ENCODE peak calls at places on chromosome 4, in six cellular contexts. W, T, O, H, P and Q are unnamed samples.

GRCh38 chr4:153785830-153786721 is 2.8 kb downstream of the SFRP2 start:
- DNase-seq in O (peak), W (peak), T (no peak), H (no peak), P (no peak), Q (no peak)

GRCh38 chr4:110840221-110840654 is 217.4 kb upstream of the PITX2 start:
- DNase-seq in P (no peak), T (no peak), O (no peak), W (no peak), H (no peak), Q (no peak)

GRCh38 chr4:3237711-3238560 is 11.0 kb upstream of the MSANTD1 start:
- DNase-seq in H (no peak), T (no peak), P (no peak), O (peak), W (no peak), Q (no peak)

GRCh38 chr4:86117781-86118302 is 242.0 kb downstream of the MAPK10 start:
- DNase-seq in P (no peak), O (no peak), T (no peak), W (no peak), H (no peak), Q (no peak)

GRCh38 chr4:22237155-22237751 is 278.6 kb downstream of the ADGRA3 start:
- DNase-seq in T (no peak), O (peak), H (no peak), P (peak), W (no peak), Q (peak)

GRCh38 chr4:131499139-131499873 is 1649.8 kb upstream of the PCDH10 start:
- DNase-seq in W (no peak), T (no peak), P (no peak), O (no peak), H (no peak), Q (no peak)

GRCh38 chr4:6848717-6849305 is 60.8 kb upstream of the TBC1D14 start:
- DNase-seq in P (no peak), T (no peak), H (no peak), W (no peak), O (no peak), Q (no peak)

GRCh38 chr4:1206299-1207156 is 34.1 kb upstream of the SPON2 start:
- DNase-seq in H (no peak), O (no peak), T (no peak), W (no peak), P (no peak), Q (peak)

GRCh38 chr4:128770807-128771206 is 38.7 kb upstream of the JADE1 start:
- DNase-seq in T (no peak), O (no peak), W (peak), P (no peak), H (no peak), Q (no peak)

GRCh38 chr4:2413821-2414610 is 4.4 kb downstream of the ZFYVE28 start:
- DNase-seq in H (peak), P (peak), T (peak), O (peak), W (peak), Q (peak)

GRCh38 chr4:27714073-27714472 is 853.4 kb downstream of the STIM2 start:
- DNase-seq in H (no peak), P (no peak), W (no peak), T (no peak), O (no peak), Q (no peak)

GRCh38 chr4:140739971-140740370 is 16.2 kb downstream of the TBC1D9 start:
- DNase-seq in H (no peak), P (no peak), W (no peak), O (no peak), T (no peak), Q (no peak)

GRCh38 chr4:4333265-4333706 is 43.2 kb downstream of the ZBTB49 start:
- DNase-seq in H (no peak), P (peak), T (no peak), W (no peak), O (no peak), Q (peak)

GRCh38 chr4:82044141-82044993 is 329.4 kb downstream of the HNRNPD start:
- DNase-seq in P (peak), W (no peak), H (peak), T (no peak), O (peak), Q (peak)

GRCh38 chr4:186942745-186943606 is 219.3 kb upstream of the FAT1 start:
- DNase-seq in H (no peak), W (no peak), T (no peak), P (no peak), O (no peak), Q (no peak)

GRCh38 chr4:27245216-27245615 is 384.6 kb downstream of the STIM2 start:
- DNase-seq in P (no peak), W (no peak), H (no peak), O (no peak), T (no peak), Q (no peak)

GRCh38 chr4:165199722-165200121 is 7.6 kb upstream of the KLHL2 start:
- DNase-seq in H (no peak), O (no peak), P (no peak), W (no peak), T (no peak), Q (no peak)

GRCh38 chr4:3283916-3284315 is 8.9 kb upstream of the RGS12 start:
- DNase-seq in O (no peak), H (no peak), W (no peak), T (no peak), P (peak), Q (no peak)

GRCh38 chr4:22552802-22553201 is 36.9 kb upstream of the ADGRA3 start:
- DNase-seq in P (no peak), H (no peak), O (peak), W (no peak), T (no peak), Q (no peak)

GRCh38 chr4:2867758-2868491 is 24.3 kb downstream of the ADD1 start:
- DNase-seq in O (peak), T (peak), W (peak), H (no peak), P (no peak), Q (no peak)

GRCh38 chr4:183097251-183098079 is 1.6 kb upstream of the WWC2 start:
- DNase-seq in H (peak), T (no peak), O (peak), P (no peak), W (no peak), Q (peak)

GRCh38 chr4:183099537-183100297 is 660 bp downstream of the WWC2 start:
- DNase-seq in T (peak), W (peak), H (peak), O (peak), P (peak), Q (peak)

GRCh38 chr4:183098080-183098722 is 856 bp upstream of the WWC2 start:
- DNase-seq in W (peak), H (peak), P (peak), T (peak), O (peak), Q (peak)

GRCh38 chr4:183100298-183100599 is 1.2 kb downstream of the WWC2 start:
- DNase-seq in H (no peak), O (no peak), T (no peak), W (no peak), P (no peak), Q (no peak)

DNA sequence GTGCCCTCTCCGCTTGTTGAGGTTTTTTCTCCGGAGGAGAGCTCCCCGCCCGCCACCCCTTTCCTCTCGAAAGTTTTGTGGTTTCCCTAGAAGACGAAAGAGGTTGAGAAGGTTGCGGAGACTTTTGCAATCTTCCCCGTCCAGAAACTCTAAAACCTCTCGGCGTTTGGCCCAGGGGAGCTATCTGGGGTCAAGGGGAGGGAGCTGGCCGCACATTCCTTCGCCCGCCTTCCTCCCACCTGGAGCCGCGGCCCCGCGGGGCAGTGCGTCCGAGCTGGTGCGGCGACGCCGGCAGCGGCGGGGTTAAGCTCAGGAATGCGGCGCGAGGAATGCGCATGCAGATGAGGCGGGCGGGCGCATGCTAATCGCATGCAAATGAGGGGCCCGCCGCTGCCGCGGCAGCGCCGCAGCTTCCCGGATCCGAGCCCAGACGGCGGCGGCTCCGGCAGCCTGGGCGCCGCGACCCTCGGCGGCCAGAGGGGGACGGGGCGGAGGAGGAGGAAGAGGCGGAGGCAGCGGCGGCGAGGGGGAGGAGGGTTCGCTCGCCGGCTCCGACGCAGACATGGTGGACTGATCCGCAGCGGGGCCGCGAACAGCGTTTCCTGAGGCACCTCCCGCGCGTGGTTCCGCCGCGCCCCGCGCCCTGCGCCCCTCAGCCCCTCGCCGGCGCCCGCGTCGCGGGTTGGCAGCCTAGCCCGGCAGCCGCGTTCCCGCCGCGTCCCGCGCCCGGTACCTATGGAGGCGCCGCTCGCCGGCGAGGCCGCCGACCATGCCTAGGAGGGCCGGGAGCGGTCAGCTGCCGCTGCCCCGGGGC is at the start of gene WWC2:
- DNase-seq in H (peak), W (peak), T (peak), O (peak), P (peak), Q (peak)
- H3K27ac ChIP-seq in H (peak), W (peak), T (peak), O (peak), P (peak), Q (peak)

GRCh38 chr4:172485007-172485406 is 671.8 kb downstream of the GALNTL6 start:
- DNase-seq in T (no peak), P (no peak), W (no peak), O (no peak), H (no peak), Q (no peak)

GRCh38 chr4:172489896-172490295 is 676.7 kb downstream of the GALNTL6 start:
- DNase-seq in O (no peak), W (no peak), P (no peak), T (no peak), H (no peak), Q (no peak)
- TF ChIP-seq POLR2AphosphoS5 in O (no peak), W (no peak), P (no peak), T (no peak), H (no peak), Q (no peak)

DNA sequence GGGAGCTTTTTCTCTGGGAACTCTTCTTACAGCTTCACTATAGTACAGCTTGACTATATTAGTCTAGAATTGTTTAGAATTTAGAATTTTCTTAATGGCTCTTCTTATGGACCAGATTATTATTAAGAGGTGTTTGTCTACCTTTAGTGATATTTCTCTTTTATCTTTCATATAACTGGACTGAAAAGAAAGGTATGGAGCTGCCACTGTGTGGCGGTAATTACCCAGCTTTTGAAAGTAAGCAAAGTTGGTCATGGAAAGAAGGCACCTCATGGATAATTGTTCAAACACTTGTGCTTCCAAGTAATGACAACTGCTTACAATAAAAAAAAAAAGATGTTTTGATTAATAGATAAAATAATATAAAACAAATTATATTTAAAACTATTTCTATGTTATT is 1112.5 kb downstream of the TECRL start:
- DNase-seq in W (no peak), O (peak), T (no peak), H (no peak), P (no peak), Q (no peak)
- H3K4me3 ChIP-seq in W (no peak), O (no peak), T (no peak), H (no peak), P (no peak), Q (no peak)

GRCh38 chr4:93760284-93760683 is 68.3 kb upstream of the ATOH1 start:
- DNase-seq in T (no peak), O (no peak), H (no peak), W (no peak), P (no peak), Q (no peak)
- H3K27ac ChIP-seq in T (no peak), O (no peak), H (no peak), W (no peak), P (no peak), Q (no peak)

GRCh38 chr4:91035276-91035675 is 908.1 kb downstream of the CCSER1 start:
- DNase-seq in W (no peak), T (no peak), P (no peak), O (no peak), H (no peak), Q (no peak)

GRCh38 chr4:91032725-91033445 is 905.7 kb downstream of the CCSER1 start:
- DNase-seq in W (no peak), O (no peak), H (no peak), P (no peak), T (no peak), Q (no peak)

DNA sequence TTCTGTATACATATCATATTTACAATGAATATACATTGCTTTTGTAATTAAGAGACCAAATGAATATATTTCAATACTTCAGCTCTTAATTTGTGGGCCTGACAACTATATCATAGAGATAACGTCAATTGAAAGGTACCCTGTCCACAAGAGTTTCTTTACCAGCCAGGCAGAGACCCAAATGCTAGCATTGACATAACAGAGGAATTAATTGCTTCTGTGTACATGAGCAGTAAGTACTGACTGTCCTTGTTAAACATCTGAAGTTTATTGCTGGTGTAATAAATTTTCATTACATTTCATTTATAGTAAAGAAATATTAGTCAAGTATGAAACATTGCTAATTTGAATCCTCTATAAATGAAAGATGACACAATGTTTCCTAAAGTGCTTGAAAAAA is 910.8 kb downstream of the CCSER1 start:
- DNase-seq in O (no peak), T (no peak), W (no peak), P (no peak), H (no peak), Q (no peak)
- TF ChIP-seq POLR2AphosphoS5 in O (no peak), T (no peak), W (no peak), P (no peak), H (no peak), Q (no peak)

GRCh38 chr4:8440491-8441311 is at the start of the genes ACOX3 and TRMT44:
- DNase-seq in O (peak), H (peak), W (peak), T (peak), P (peak), Q (peak)

GRCh38 chr4:8439914-8440490 is 521 bp downstream of the ACOX3 start:
- DNase-seq in P (no peak), O (peak), H (no peak), T (peak), W (no peak), Q (no peak)

GRCh38 chr4:8441499-8442091 is 1.0 kb downstream of the TRMT44 start:
- DNase-seq in O (no peak), H (no peak), P (no peak), W (no peak), T (no peak), Q (no peak)

GRCh38 chr4:8439168-8439567 is 1.4 kb downstream of the ACOX3 start:
- DNase-seq in T (no peak), O (no peak), P (no peak), H (no peak), W (peak), Q (no peak)

DNA sequence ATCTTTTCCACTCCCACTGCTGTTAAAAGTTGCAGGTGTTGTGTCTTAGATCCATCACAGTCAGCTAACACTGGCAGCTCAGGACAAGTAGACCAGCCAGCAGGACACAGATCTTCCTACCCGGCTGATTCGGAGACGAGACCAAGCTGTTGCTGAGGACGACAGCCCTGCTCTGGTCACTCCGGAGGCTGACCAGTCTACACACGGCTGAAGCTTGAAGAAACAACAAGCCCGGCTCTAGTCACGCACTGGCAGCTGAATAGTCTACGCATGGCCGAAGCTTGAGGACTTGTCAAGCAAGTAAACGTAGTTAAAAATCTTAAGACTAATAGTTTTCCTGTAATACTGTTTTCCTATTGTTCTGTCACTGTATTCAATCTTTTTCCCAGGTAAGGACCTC is 1.8 kb downstream of the ACOX3 start:
- DNase-seq in P (no peak), T (no peak), O (no peak), W (peak), H (no peak), Q (no peak)
- H3K4me3 ChIP-seq in P (no peak), T (peak), O (no peak), W (no peak), H (no peak), Q (no peak)